ENCODE peak calls at places on chromosomes 16 and 17, in eight cellular contexts. O is NCI-H460, J is activated gamma-delta T cell treated with Interleukin-2 at 50 U/mL for 16 hours, E is small intestine, U is iPS-NIHi11, N is myocyte, R is OCI-LY7, A is mammary epithelial cell. V is an unnamed sample.
A peak's percentile ranks its signal among the peaks of the same experiment; 100 is the strongest.

GRCh38 chr16:85137323-85138072 is 25.2 kb upstream of the CIBAR2 start:
- DNase-seq in N (peak; percentile 90), U (peak; percentile 68), A (no peak), E (peak; percentile 45), O (peak; percentile 56), J (no peak), R (no peak), V (peak; percentile 85)

GRCh38 chr16:87877942-87878507 is 8.7 kb upstream of the SLC7A5 start:
- DNase-seq in N (no peak), J (no peak), E (no peak), A (no peak), U (no peak), R (peak; percentile 73), O (no peak), V (no peak)

GRCh38 chr16:81014672-81015071 is 7.7 kb downstream of the CENPN start:
- DNase-seq in O (no peak), R (no peak), N (no peak), J (no peak), A (no peak), U (no peak), E (no peak), V (no peak)

GRCh38 chr16:12436201-12436657 is 367.5 kb downstream of the CPPED1 start:
- DNase-seq in U (peak; percentile 84), J (no peak), O (no peak), R (no peak), N (no peak), E (no peak), A (no peak), V (no peak)

GRCh38 chr16:67154578-67155304 is 3.9 kb upstream of the B3GNT9 start:
- DNase-seq in J (no peak), R (no peak), U (peak; percentile 30), A (no peak), O (no peak), E (no peak), N (no peak), V (no peak)

GRCh38 chr16:88007321-88007731 is 56.1 kb downstream of the BANP start:
- DNase-seq in E (no peak), A (no peak), O (no peak), J (no peak), N (no peak), R (no peak), U (no peak), V (no peak)

GRCh38 chr17:43025766-43026537 is 921 bp downstream of the RND2 start:
- DNase-seq in R (no peak), J (no peak), O (no peak), A (no peak), N (no peak), E (no peak), U (no peak), V (no peak)

GRCh38 chr17:80996422-80997305 is 5.0 kb downstream of the CHMP6 start:
- DNase-seq in U (no peak), O (no peak), R (no peak), A (no peak), N (no peak), J (no peak), E (no peak), V (no peak)

GRCh38 chr17:50087246-50087911 is 7.8 kb upstream of the PDK2 start:
- DNase-seq in O (peak; percentile 68), J (peak; percentile 69), A (peak; percentile 46), E (peak; percentile 66), U (peak; percentile 87), R (peak; percentile 76), N (peak; percentile 69), V (peak; percentile 78)

GRCh38 chr17:44556114-44556853 is 1.0 kb upstream of the FZD2 start:
- DNase-seq in E (peak; percentile 33), N (peak; percentile 80), U (peak; percentile 70), A (peak; percentile 36), R (peak; percentile 85), O (no peak), J (no peak), V (peak; percentile 47)

GRCh38 chr16:74623214-74623842 is 16.4 kb upstream of the GLG1 start:
- DNase-seq in A (peak; percentile 27), R (peak; percentile 57), J (no peak), O (peak; percentile 55), U (peak; percentile 48), E (peak; percentile 66), N (peak; percentile 66), V (no peak)

GRCh38 chr16:10616744-10617640 is 36.6 kb upstream of the EMP2 start:
- DNase-seq in U (peak; percentile 63), E (peak; percentile 74), J (no peak), A (peak; percentile 85), N (peak; percentile 74), R (no peak), O (peak; percentile 60), V (peak; percentile 82)

GRCh38 chr16:26198221-26198620 is 506.5 kb downstream of the HS3ST4 start:
- DNase-seq in U (no peak), R (no peak), E (no peak), J (no peak), A (no peak), N (no peak), O (no peak), V (no peak)

GRCh38 chr17:64110436-64111152 is 19.4 kb downstream of the ERN1 start:
- DNase-seq in A (no peak), O (no peak), R (no peak), E (no peak), J (no peak), N (no peak), U (no peak), V (no peak)

GRCh38 chr16:46813611-46814010 is 17.4 kb downstream of the C16orf87 start:
- DNase-seq in J (no peak), A (no peak), U (no peak), E (no peak), O (no peak), R (no peak), N (no peak), V (no peak)

GRCh38 chr17:3528604-3529511 is 28.8 kb downstream of the TRPV3 start:
- DNase-seq in A (no peak), J (no peak), N (no peak), E (peak; percentile 36), U (peak; percentile 47), O (no peak), R (no peak), V (no peak)

GRCh38 chr16:11619327-11619851 is 32.7 kb upstream of the LITAF start:
- DNase-seq in O (no peak), R (peak; percentile 93), J (peak; percentile 34), E (peak; percentile 38), A (no peak), N (no peak), U (no peak), V (no peak)

GRCh38 chr16:53129281-53130192 is 74.7 kb downstream of the CHD9 start:
- DNase-seq in U (peak; percentile 52), R (peak; percentile 17), N (no peak), A (peak; percentile 23), O (no peak), J (no peak), E (peak; percentile 26), V (no peak)

GRCh38 chr16:89505204-89506112 is 2.7 kb upstream of the SPG7 start:
- DNase-seq in U (no peak), A (peak; percentile 79), E (peak; percentile 100), N (peak; percentile 78), O (peak; percentile 97), R (peak; percentile 94), J (peak; percentile 87), V (peak; percentile 97)